ENCODE peak calls at places on chromosome 6, in five cellular contexts. Q, E, B, W and U are unnamed samples.

GRCh38 chr6:52603000-52603795 is 26.3 kb upstream of the TRAM2 start:
- DNase-seq in Q (peak), B (peak), E (peak), W (no peak), U (peak)

GRCh38 chr6:7467007-7467897 is 74.2 kb upstream of the DSP start:
- DNase-seq in E (no peak), B (no peak), W (no peak), Q (no peak), U (no peak)

GRCh38 chr6:43122146-43122545 is 46.0 kb downstream of the PTK7 start:
- DNase-seq in W (no peak), E (no peak), B (no peak), Q (no peak), U (no peak)

GRCh38 chr6:52568320-52568719 is 8.5 kb downstream of the TRAM2 start:
- DNase-seq in B (no peak), W (no peak), E (no peak), Q (no peak), U (no peak)

GRCh38 chr6:163665464-163665863 is 250.9 kb downstream of the QKI start:
- DNase-seq in W (no peak), Q (no peak), E (no peak), B (no peak), U (no peak)

GRCh38 chr6:135739288-135739687 is 112.2 kb upstream of the PDE7B start:
- DNase-seq in W (no peak), B (peak), E (peak), Q (no peak), U (peak)

GRCh38 chr6:12033770-12034169 is 21.7 kb downstream of the HIVEP1 start:
- DNase-seq in E (peak), Q (no peak), B (no peak), W (no peak), U (no peak)

GRCh38 chr6:165804331-165805066 is 141.5 kb upstream of the PDE10A start:
- DNase-seq in B (no peak), Q (no peak), W (no peak), E (no peak), U (no peak)

GRCh38 chr6:147906361-147906760 is 397.9 kb downstream of the SAMD5 start:
- DNase-seq in E (peak), Q (peak), W (no peak), B (peak), U (no peak)

GRCh38 chr6:80382796-80383195 is 276.3 kb downstream of the BCKDHB start:
- DNase-seq in E (peak), Q (no peak), B (no peak), W (no peak), U (no peak)

GRCh38 chr6:38065734-38066133 is 246.2 kb downstream of the ZFAND3 start:
- DNase-seq in Q (no peak), E (no peak), B (no peak), W (no peak), U (no peak)

GRCh38 chr6:75204959-75205775 is 686 bp downstream of the COL12A1 start:
- DNase-seq in B (peak), W (peak), Q (no peak), E (peak), U (peak)

GRCh38 chr6:45054610-45055009 is 273.5 kb upstream of the RUNX2 start:
- DNase-seq in Q (no peak), E (peak), B (no peak), W (no peak), U (peak)

GRCh38 chr6:131053546-131054240 is 9.4 kb downstream of the EPB41L2 start:
- DNase-seq in W (no peak), B (peak), Q (no peak), E (no peak), U (no peak)

GRCh38 chr6:36917541-36918193 is 31.9 kb downstream of the C6orf89 start:
- DNase-seq in B (no peak), W (no peak), Q (no peak), E (peak), U (no peak)

GRCh38 chr6:10033223-10033829 is 381.5 kb downstream of the TFAP2A start:
- DNase-seq in E (peak), Q (no peak), W (no peak), B (peak), U (peak)

GRCh38 chr6:7129784-7130569 is 22.2 kb downstream of the RREB1 start:
- DNase-seq in Q (no peak), E (peak), B (peak), W (no peak), U (peak)

GRCh38 chr6:169846286-169847056 is 95.0 kb downstream of the ERMARD start:
- DNase-seq in E (no peak), Q (no peak), B (no peak), W (no peak), U (no peak)